ENCODE peak calls at places on chromosomes 12 and 14, in four cellular contexts. P is CD8-positive, alpha-beta T cell; Q is adrenal gland; F is lung. W is an unnamed sample. For H3K4me1 and H3K9me3, the result is how much of the 10 kb centered on the place peaks cover.

GRCh38 chr12:46472893-46473633 is 100.5 kb upstream of the SLC38A2 start:
- DNase-seq in P (no peak), Q (no peak), F (no peak), W (peak)

GRCh38 chr14:71319646-71320045 is 412.4 kb downstream of the PCNX1 start:
- DNase-seq in P (no peak), Q (no peak), F (no peak), W (no peak)

GRCh38 chr12:9707864-9708808 is 24.8 kb downstream of the CLECL1 start:
- DNase-seq in P (peak), Q (peak), F (peak), W (peak)

GRCh38 chr12:113222730-113223531 is 1.7 kb downstream of the TPCN1 start:
- DNase-seq in P (no peak), Q (peak), F (peak), W (no peak)

GRCh38 chr14:78974691-78975090 is 804.5 kb downstream of the NRXN3 start:
- DNase-seq in P (no peak), Q (no peak), F (no peak), W (no peak)

GRCh38 chr12:99261256-99261655 is 386.3 kb upstream of the GARIN6 start:
- DNase-seq in P (no peak), Q (no peak), F (no peak), W (no peak)

GRCh38 chr14:65301862-65302539 is 110.5 kb upstream of the FUT8 start:
- DNase-seq in P (no peak), Q (no peak), F (no peak), W (no peak)

GRCh38 chr14:105856676-105857222 is 330.4 kb downstream of the TMEM121 start:
- DNase-seq in P (peak), Q (peak), F (no peak), W (peak)

GRCh38 chr14:59248170-59248569 is 59.7 kb downstream of the DAAM1 start:
- DNase-seq in P (no peak), Q (no peak), F (no peak), W (no peak)

GRCh38 chr12:49327368-49327767 is 4.3 kb downstream of the TROAP start:
- DNase-seq in P (no peak), Q (no peak), F (no peak), W (no peak)

GRCh38 chr14:60184597-60185555 is 19.7 kb upstream of the DHRS7 start:
- DNase-seq in P (no peak), Q (no peak), F (no peak), W (peak)

GRCh38 chr14:33287204-33287603 is 348.5 kb downstream of the NPAS3 start:
- DNase-seq in P (no peak), Q (no peak), F (no peak), W (no peak)

GRCh38 chr12:6280053-6280469 is 30.4 kb upstream of the PLEKHG6 start:
- DNase-seq in P (no peak), Q (peak), F (peak), W (no peak)

GRCh38 chr12:110913119-110914056 is 7.0 kb downstream of the MYL2 start:
- DNase-seq in P (no peak), Q (no peak), F (no peak), W (no peak)

GRCh38 chr14:35234007-35234406 is 58.2 kb upstream of the PSMA6 start:
- DNase-seq in P (no peak), Q (no peak), F (no peak), W (no peak)

GRCh38 chr12:48818831-48819590 is 715 bp downstream of the CACNB3 start:
- DNase-seq in P (no peak), Q (no peak), F (no peak), W (no peak)

GRCh38 chr12:68510394-68510793 is 100.3 kb upstream of the RAP1B start:
- DNase-seq in P (no peak), Q (no peak), F (no peak), W (no peak)

GRCh38 chr14:73726025-73726961 is 12.1 kb upstream of the PNMA1 start:
- DNase-seq in P (no peak), Q (no peak), F (no peak), W (no peak)

GRCh38 chr14:29321646-29322045 is 555.1 kb downstream of the FOXG1 start:
- DNase-seq in P (no peak), Q (no peak), F (no peak), W (no peak)

GRCh38 chr12:1204581-1205121 is 213.6 kb downstream of the ERC1 start:
- DNase-seq in P (no peak), Q (no peak), F (no peak), W (no peak)

GRCh38 chr12:115243933-115244628 is 560.1 kb upstream of the TBX3 start:
- DNase-seq in P (no peak), Q (no peak), F (no peak), W (no peak)
- H3K4me1 ChIP-seq in P (under half), Q (under half), F (under half), W (under half)

DNA sequence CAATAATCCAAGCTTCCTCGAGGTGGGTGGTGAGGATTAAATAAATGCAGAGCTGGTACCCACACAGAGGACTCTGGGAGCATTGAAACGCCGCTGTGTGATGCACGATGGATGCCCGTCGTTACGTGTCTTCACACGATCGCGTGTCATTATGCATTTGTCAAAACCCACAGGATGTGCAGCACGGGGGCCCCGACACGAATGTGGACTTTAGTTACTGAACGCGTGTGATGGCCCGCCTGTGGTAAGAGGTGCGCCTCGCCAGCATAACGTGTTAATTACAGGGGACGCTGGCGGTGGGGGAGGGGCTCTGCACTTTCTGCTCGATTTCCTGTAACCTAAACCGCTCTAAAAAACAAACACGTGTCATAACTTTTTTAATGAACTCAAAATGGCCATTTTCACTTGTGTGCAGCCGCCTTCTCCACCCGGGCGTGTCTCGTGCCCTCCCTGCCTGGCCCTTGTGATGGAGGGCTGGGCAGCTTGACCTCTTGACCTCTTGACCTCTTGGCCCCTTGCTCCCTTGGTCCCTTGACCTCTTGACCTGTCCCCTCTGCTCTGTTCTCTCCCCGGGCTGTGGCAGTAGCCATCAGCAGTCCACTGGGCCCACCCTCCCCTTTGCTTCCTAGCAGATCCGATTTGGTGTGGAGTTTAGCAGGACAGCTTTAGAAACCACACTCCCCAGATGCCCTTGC is 33.7 kb upstream of the GALNT9 start:
- DNase-seq in P (no peak), Q (peak), F (no peak), W (no peak)
- H3K9me3 ChIP-seq in P (under half), Q (under half), F (under half), W (under half)

GRCh38 chr12:3122841-3123678 is 45.9 kb downstream of the TSPAN9 start:
- DNase-seq in P (no peak), Q (peak), F (peak), W (peak)
- TF ChIP-seq CTCF in P (no peak), Q (no peak), F (no peak), W (peak)

GRCh38 chr12:66191547-66192126 is 2.6 kb downstream of the IRAK3 start:
- DNase-seq in P (no peak), Q (no peak), F (no peak), W (no peak)

GRCh38 chr12:66196806-66197205 is 7.8 kb downstream of the IRAK3 start:
- DNase-seq in P (no peak), Q (no peak), F (no peak), W (no peak)

GRCh38 chr12:66190519-66191406 is 1.7 kb downstream of the IRAK3 start:
- DNase-seq in P (no peak), Q (no peak), F (no peak), W (no peak)

GRCh38 chr12:66195242-66195641 is 6.2 kb downstream of the IRAK3 start:
- DNase-seq in P (no peak), Q (peak), F (no peak), W (no peak)

DNA sequence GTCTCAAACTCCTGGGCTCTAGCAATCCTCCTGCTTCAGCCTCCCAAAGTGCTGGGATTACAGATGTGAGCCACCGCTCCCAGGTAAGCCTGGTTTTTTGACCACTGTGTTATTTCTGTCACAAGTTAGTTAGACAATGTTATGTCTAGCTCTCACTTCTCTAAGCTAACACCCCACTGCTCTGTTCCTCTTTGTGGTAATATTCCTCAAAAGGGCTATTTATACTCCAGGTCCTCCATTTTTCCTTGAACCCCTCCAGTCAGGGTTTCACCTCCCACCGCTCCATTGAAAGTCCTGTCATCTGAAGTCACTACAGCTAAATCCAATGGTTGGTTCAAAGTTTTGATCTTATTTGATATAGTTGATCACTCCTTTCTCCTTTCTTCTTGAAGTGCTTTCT is 5.1 kb downstream of the IRAK3 start:
- DNase-seq in P (no peak), Q (no peak), F (no peak), W (no peak)
- H3K4me1 ChIP-seq in P (under half), Q (under half), F (under half), W (under half)

DNA sequence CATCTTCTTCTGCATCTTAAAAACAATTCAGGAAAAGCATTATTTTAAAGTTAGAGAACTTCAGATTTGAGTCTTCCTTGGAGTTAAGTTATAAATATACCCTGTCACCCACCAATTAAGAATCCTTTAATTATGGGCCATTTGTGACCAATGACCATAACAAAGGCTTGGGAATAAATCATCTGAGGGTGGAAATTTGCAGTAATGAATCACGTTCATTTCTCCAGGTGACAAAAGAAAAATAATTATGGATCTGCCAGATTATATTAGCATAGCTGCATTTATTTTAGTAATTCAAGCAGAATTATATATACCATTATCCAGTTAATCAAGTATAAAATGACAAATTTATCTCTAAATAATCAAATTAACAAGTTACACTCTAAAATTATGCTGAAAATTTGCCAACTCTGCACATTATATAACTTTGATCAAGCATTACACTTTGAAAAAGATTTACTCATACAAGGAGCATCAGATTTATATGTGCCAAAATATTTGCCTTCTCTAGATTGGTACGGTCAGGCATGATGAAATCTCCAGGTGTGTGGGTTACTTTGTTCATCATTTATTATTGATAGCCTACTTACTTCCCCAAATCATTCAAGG is at the start of gene OR4K14:
- DNase-seq in P (no peak), Q (no peak), F (no peak), W (no peak)
- H3K9me3 ChIP-seq in P (under half), Q (under half), F (under half), W (under half)

GRCh38 chr14:91352696-91353692 is 64.6 kb downstream of the CCDC88C start:
- DNase-seq in P (no peak), Q (no peak), F (no peak), W (no peak)

GRCh38 chr14:91357272-91357671 is 60.3 kb downstream of the CCDC88C start:
- DNase-seq in P (no peak), Q (no peak), F (no peak), W (no peak)

GRCh38 chr14:91354221-91354916 is 63.3 kb downstream of the CCDC88C start:
- DNase-seq in P (no peak), Q (no peak), F (no peak), W (no peak)

GRCh38 chr14:91356218-91356763 is 61.3 kb downstream of the CCDC88C start:
- DNase-seq in P (no peak), Q (no peak), F (no peak), W (no peak)

DNA sequence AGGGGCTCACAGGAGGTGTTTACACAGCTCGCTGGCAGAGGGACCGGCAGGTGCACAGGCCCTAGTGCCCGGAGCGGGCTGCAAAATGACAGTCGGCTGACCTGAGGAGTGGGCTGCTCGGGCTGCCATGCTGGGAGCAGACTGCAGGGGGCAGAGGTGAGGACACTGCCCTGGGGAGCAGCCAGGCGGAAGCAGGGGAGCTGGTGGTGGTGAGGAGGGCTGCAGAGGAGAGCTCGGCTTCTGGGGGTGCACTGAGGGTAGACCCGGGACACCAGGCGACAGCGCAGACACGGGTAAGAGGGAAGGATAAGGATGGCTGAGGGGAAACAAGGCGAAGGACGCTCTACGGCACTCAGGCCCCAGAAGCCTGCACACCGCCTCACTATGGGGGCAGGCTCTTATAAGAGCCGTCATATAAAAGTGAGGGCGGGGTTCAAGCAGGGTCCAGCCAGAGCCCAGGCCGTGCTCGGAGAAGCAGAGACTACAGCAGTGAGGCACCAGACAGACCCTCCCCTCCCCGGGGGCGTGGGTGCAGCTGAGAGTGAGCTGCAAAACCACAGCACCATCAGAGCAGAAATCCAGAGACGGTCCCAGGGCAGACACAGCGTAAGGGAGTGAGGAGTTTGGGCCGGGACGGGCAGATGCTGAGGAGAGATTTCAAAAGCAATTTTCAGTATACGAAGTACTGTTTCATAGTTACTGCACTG is 62.5 kb downstream of the CCDC88C start:
- DNase-seq in P (peak), Q (no peak), F (no peak), W (peak)
- TF ChIP-seq CTCF in P (peak), Q (no peak), F (no peak), W (peak)

DNA sequence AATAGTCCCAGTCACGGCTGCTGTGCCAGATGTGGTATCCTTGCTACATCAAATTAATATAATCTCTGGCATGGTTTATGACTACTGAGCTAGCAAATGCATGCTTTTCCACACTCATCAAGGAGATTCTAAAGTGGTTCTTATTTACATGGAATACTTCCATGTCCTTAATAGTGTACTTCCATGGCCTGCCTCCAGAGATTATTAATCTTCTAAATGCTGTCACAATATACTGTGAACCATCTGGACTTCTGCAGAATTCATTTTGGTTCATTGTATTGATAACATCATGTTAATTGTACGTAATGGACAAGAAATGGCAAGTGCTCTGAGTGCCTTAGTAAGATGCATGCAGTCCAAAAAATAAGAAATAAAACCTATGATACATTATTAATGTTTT is 230.8 kb downstream of the NUAK1 start:
- DNase-seq in P (no peak), Q (no peak), F (no peak), W (no peak)
- H3K4me1 ChIP-seq in P (under half), Q (under half), F (under half), W (under half)

GRCh38 chr12:38157274-38157932 is 159.2 kb upstream of the ALG10B start:
- DNase-seq in P (no peak), Q (no peak), F (no peak), W (no peak)

GRCh38 chr12:38159092-38159551 is 157.5 kb upstream of the ALG10B start:
- DNase-seq in P (no peak), Q (no peak), F (no peak), W (no peak)

GRCh38 chr12:38158428-38159091 is 158.0 kb upstream of the ALG10B start:
- DNase-seq in P (no peak), Q (no peak), F (no peak), W (no peak)

GRCh38 chr12:38156497-38157245 is 159.9 kb upstream of the ALG10B start:
- DNase-seq in P (no peak), Q (no peak), F (no peak), W (no peak)

DNA sequence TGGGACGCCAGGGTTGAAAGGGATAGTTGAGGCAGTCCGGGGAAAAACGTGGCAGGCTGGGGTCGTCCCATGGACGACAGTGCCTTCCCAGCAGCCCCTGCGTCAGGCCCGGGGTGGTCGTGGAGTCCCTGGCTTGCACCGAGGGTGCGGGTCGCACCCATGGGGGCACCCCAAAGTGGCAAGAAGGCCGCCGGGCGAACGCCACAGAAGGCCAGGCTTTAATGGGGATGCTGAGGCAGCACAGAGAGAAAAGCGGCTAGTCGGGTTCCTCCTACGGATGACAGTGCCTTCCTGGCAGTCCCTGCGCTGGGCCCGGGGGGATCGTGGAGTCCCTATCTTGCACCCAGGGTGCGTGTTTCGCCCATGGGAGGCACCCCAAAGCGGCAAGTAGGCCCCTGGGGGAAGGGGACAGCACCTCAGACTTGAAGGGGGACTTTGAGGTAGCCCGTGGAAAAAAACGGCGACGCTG is 158.6 kb upstream of the ALG10B start:
- DNase-seq in P (no peak), Q (no peak), F (no peak), W (no peak)
- H3K9me3 ChIP-seq in P (under half), Q (under half), F (under half), W (under half)

GRCh38 chr14:44657688-44658388 is 150.8 kb upstream of the FSCB start:
- DNase-seq in P (no peak), Q (no peak), F (no peak), W (no peak)
- TF ChIP-seq CTCF in P (no peak), Q (peak), F (no peak), W (no peak)

GRCh38 chr14:68937790-68938514 is 41.1 kb downstream of the ACTN1 start:
- DNase-seq in P (peak), Q (no peak), F (no peak), W (peak)
- H3K4me1 ChIP-seq in P (half or more), Q (half or more), F (half or more), W (under half)